ENCODE peak calls at places on chromosomes 1 and 21, in seven cellular contexts. One of them, this sample, is unnamed.

GRCh38 chr1:55071477-55071876 is 32.1 kb downstream of the PCSK9 start:
- DNase-seq in K562: peak
- DNase-seq in GM23338: peak
- DNase-seq in HCT116: no peak
- DNase-seq in HepG2: peak
- DNase-seq in GM12878: no peak
- DNase-seq in Panc1: peak
- DNase-seq in this sample: peak

GRCh38 chr21:34693192-34693810 is 24.5 kb downstream of the CLIC6 start:
- DNase-seq in Panc1: peak
- DNase-seq in HepG2: peak
- DNase-seq in K562: peak
- DNase-seq in HCT116: peak
- DNase-seq in GM12878: no peak
- DNase-seq in GM23338: peak
- DNase-seq in this sample: no peak

GRCh38 chr1:232508161-232508661 is 121.7 kb downstream of the SIPA1L2 start:
- DNase-seq in K562: no peak
- DNase-seq in Panc1: no peak
- DNase-seq in GM23338: peak
- DNase-seq in HepG2: no peak
- DNase-seq in HCT116: no peak
- DNase-seq in GM12878: no peak
- DNase-seq in this sample: no peak

GRCh38 chr1:228004331-228004871 is 2.4 kb upstream of the WNT3A start:
- DNase-seq in Panc1: peak
- DNase-seq in GM12878: no peak
- DNase-seq in GM23338: peak
- DNase-seq in K562: peak
- DNase-seq in HCT116: peak
- DNase-seq in HepG2: peak
- DNase-seq in this sample: peak

GRCh38 chr1:71785470-71785869 is 496.9 kb downstream of the NEGR1 start:
- DNase-seq in Panc1: no peak
- DNase-seq in HepG2: no peak
- DNase-seq in GM23338: no peak
- DNase-seq in GM12878: no peak
- DNase-seq in HCT116: no peak
- DNase-seq in K562: no peak
- DNase-seq in this sample: no peak

GRCh38 chr1:61392417-61393242 is 310.3 kb downstream of the NFIA start:
- DNase-seq in Panc1: no peak
- DNase-seq in GM12878: no peak
- DNase-seq in GM23338: peak
- DNase-seq in HepG2: no peak
- DNase-seq in K562: peak
- DNase-seq in HCT116: no peak
- DNase-seq in this sample: no peak

GRCh38 chr1:106957795-106958194 is 98.7 kb upstream of the PRMT6 start:
- DNase-seq in GM12878: no peak
- DNase-seq in Panc1: no peak
- DNase-seq in HepG2: no peak
- DNase-seq in K562: no peak
- DNase-seq in HCT116: no peak
- DNase-seq in GM23338: peak
- DNase-seq in this sample: no peak

GRCh38 chr1:237139732-237140131 is 97.7 kb downstream of the RYR2 start:
- DNase-seq in GM23338: no peak
- DNase-seq in Panc1: no peak
- DNase-seq in HepG2: no peak
- DNase-seq in K562: no peak
- DNase-seq in HCT116: no peak
- DNase-seq in GM12878: no peak
- DNase-seq in this sample: no peak

GRCh38 chr1:84370831-84371394 is 27.4 kb upstream of the DNASE2B start:
- DNase-seq in HepG2: no peak
- DNase-seq in GM23338: no peak
- DNase-seq in Panc1: no peak
- DNase-seq in K562: no peak
- DNase-seq in GM12878: no peak
- DNase-seq in HCT116: no peak
- DNase-seq in this sample: no peak

GRCh38 chr1:21909787-21910503 is 27.2 kb downstream of the HSPG2 start:
- DNase-seq in Panc1: no peak
- DNase-seq in GM12878: peak
- DNase-seq in HCT116: no peak
- DNase-seq in K562: peak
- DNase-seq in GM23338: peak
- DNase-seq in HepG2: no peak
- DNase-seq in this sample: peak

GRCh38 chr1:16183765-16184556 is 28.1 kb upstream of the EPHA2 start:
- DNase-seq in GM23338: no peak
- DNase-seq in HepG2: no peak
- DNase-seq in Panc1: no peak
- DNase-seq in GM12878: no peak
- DNase-seq in K562: no peak
- DNase-seq in HCT116: no peak
- DNase-seq in this sample: no peak

GRCh38 chr1:161096514-161096913 is 1.6 kb upstream of the KLHDC9 start:
- DNase-seq in GM12878: no peak
- DNase-seq in Panc1: no peak
- DNase-seq in GM23338: no peak
- DNase-seq in K562: no peak
- DNase-seq in HepG2: no peak
- DNase-seq in HCT116: no peak
- DNase-seq in this sample: no peak

GRCh38 chr1:153404768-153405167 is 11.6 kb upstream of the S100A7A start:
- DNase-seq in Panc1: peak
- DNase-seq in K562: peak
- DNase-seq in HepG2: peak
- DNase-seq in HCT116: peak
- DNase-seq in GM23338: peak
- DNase-seq in GM12878: no peak
- DNase-seq in this sample: peak

GRCh38 chr1:172449585-172450523 is 6.0 kb upstream of the PIGC start:
- DNase-seq in HCT116: peak
- DNase-seq in GM23338: peak
- DNase-seq in K562: peak
- DNase-seq in GM12878: no peak
- DNase-seq in Panc1: peak
- DNase-seq in HepG2: peak
- DNase-seq in this sample: peak
- TF ChIP-seq REST in HCT116: no peak
- TF ChIP-seq REST in GM23338: no peak
- TF ChIP-seq REST in K562: no peak
- TF ChIP-seq REST in GM12878: no peak
- TF ChIP-seq REST in Panc1: no peak
- TF ChIP-seq REST in HepG2: no peak
- TF ChIP-seq REST in this sample: no peak

GRCh38 chr1:183470147-183470960 is 1.9 kb upstream of the SMG7 start:
- DNase-seq in GM23338: peak
- DNase-seq in GM12878: peak
- DNase-seq in K562: peak
- DNase-seq in Panc1: peak
- DNase-seq in HepG2: peak
- DNase-seq in HCT116: peak
- DNase-seq in this sample: peak
- TF ChIP-seq POLR2AphosphoS5 in GM23338: peak
- TF ChIP-seq POLR2AphosphoS5 in GM12878: no peak
- TF ChIP-seq POLR2AphosphoS5 in K562: peak
- TF ChIP-seq POLR2AphosphoS5 in Panc1: peak
- TF ChIP-seq POLR2AphosphoS5 in HepG2: peak
- TF ChIP-seq POLR2AphosphoS5 in HCT116: peak
- TF ChIP-seq POLR2AphosphoS5 in this sample: peak

GRCh38 chr1:37697090-37697489 is 4.8 kb downstream of the CDCA8 start:
- DNase-seq in HepG2: no peak
- DNase-seq in GM23338: no peak
- DNase-seq in HCT116: no peak
- DNase-seq in GM12878: no peak
- DNase-seq in K562: no peak
- DNase-seq in Panc1: no peak
- DNase-seq in this sample: no peak

GRCh38 chr1:37692078-37692833 is at the start of gene CDCA8:
- DNase-seq in HepG2: peak
- DNase-seq in GM12878: peak
- DNase-seq in HCT116: peak
- DNase-seq in K562: peak
- DNase-seq in Panc1: peak
- DNase-seq in GM23338: peak
- DNase-seq in this sample: peak

GRCh38 chr1:37692834-37693175 is 489 bp downstream of the CDCA8 start:
- DNase-seq in HepG2: no peak
- DNase-seq in GM12878: no peak
- DNase-seq in Panc1: no peak
- DNase-seq in K562: peak
- DNase-seq in HCT116: no peak
- DNase-seq in GM23338: peak
- DNase-seq in this sample: no peak

GRCh38 chr1:37685722-37686121 is 6.6 kb upstream of the CDCA8 start:
- DNase-seq in HepG2: no peak
- DNase-seq in GM12878: no peak
- DNase-seq in K562: no peak
- DNase-seq in HCT116: no peak
- DNase-seq in GM23338: no peak
- DNase-seq in Panc1: no peak
- DNase-seq in this sample: no peak

DNA sequence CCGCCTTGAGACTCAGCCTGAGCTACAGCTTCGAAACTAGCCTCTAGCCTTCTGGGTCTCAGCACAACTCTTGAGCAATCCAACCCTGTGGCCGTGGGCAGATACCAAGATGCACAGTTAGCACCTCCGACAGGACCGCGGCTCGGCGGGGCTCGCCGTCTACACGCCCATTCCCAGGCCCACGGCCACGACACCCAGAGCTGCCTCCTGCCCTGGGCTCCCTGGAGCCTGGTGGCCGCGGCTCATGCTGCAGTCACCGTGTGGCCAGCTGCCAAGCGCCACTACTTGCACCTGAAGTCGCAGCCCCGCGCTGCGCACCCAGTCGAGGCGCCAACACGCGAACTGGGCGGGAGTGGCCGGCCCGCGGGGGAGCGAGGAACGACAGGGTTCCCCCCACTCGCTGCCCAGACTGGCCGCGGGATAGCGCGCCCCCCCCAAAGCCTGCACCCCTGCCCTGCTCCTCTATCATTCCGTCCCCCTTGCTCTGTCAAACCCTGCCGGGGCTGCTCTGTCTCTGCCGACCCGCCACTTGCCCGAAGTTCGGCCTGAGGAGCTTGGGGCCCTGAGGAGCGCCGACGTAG is 729 bp upstream of the CDCA8 start:
- DNase-seq in HCT116: peak
- DNase-seq in Panc1: no peak
- DNase-seq in GM23338: peak
- DNase-seq in K562: peak
- DNase-seq in GM12878: no peak
- DNase-seq in HepG2: peak
- DNase-seq in this sample: peak
- TF ChIP-seq REST in HCT116: no peak
- TF ChIP-seq REST in Panc1: peak
- TF ChIP-seq REST in GM23338: no peak
- TF ChIP-seq REST in K562: no peak
- TF ChIP-seq REST in GM12878: no peak
- TF ChIP-seq REST in HepG2: no peak
- TF ChIP-seq REST in this sample: no peak

DNA sequence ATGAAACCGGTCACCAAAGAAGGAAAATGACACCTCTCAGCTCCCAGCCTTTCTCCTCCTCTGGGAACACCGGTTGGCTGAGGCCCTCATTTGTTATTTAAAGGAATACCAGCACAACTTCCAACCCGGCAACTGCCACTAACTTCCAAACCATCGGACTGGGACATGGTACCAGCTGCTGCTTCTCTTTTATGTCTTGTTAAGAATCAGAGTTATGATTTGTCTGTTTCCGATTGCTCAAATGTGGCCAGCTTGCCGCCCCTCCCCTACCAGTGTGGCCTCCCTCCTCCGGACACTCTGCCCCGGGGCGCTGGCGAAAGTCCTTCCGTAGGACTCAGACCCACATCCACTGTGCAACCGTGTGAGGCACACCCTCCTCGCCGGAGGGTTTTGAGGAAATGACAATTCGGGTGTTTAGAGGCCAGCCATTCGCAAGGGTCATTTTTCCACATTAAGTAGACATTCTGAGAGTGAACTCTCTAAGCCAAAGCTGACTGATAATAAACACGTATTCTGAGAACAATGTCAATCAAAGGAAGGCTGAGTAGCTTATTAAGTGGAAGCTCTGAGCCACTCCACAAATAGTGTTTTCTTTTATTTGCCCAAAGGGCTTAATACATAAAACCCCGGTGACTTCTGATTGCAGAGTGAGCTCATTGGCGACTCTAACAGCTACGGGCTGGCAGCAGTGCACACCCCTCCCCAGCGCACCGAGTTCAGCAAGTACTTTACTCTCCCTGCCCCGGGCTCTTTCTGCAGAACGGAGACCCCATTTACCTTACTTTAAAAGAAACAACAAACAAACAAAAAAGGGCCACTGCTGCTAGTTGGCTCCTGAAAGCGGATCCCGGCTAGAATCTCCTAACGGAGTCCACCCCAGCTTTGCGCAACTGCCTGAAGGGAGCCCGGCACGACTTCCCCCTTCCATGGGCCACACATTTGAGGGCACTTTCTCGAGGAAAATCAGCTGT is 5.4 kb downstream of the RIPK4 start:
- DNase-seq in GM12878: no peak
- DNase-seq in HepG2: peak
- DNase-seq in K562: no peak
- DNase-seq in GM23338: peak
- DNase-seq in Panc1: no peak
- DNase-seq in HCT116: no peak
- DNase-seq in this sample: peak
- TF ChIP-seq POLR2AphosphoS5 in GM12878: no peak
- TF ChIP-seq POLR2AphosphoS5 in HepG2: no peak
- TF ChIP-seq POLR2AphosphoS5 in K562: no peak
- TF ChIP-seq POLR2AphosphoS5 in GM23338: no peak
- TF ChIP-seq POLR2AphosphoS5 in Panc1: no peak
- TF ChIP-seq POLR2AphosphoS5 in HCT116: no peak
- TF ChIP-seq POLR2AphosphoS5 in this sample: no peak

GRCh38 chr1:44784094-44785026 is 3.6 kb downstream of the BEST4 start:
- DNase-seq in K562: no peak
- DNase-seq in Panc1: no peak
- DNase-seq in HepG2: peak
- DNase-seq in GM12878: no peak
- DNase-seq in GM23338: peak
- DNase-seq in HCT116: no peak
- DNase-seq in this sample: no peak
- TF ChIP-seq REST in K562: no peak
- TF ChIP-seq REST in Panc1: no peak
- TF ChIP-seq REST in HepG2: no peak
- TF ChIP-seq REST in GM12878: no peak
- TF ChIP-seq REST in GM23338: no peak
- TF ChIP-seq REST in HCT116: no peak
- TF ChIP-seq REST in this sample: no peak

GRCh38 chr1:32972814-32973428 is 8.3 kb upstream of the RNF19B start:
- DNase-seq in HepG2: no peak
- DNase-seq in GM12878: no peak
- DNase-seq in Panc1: no peak
- DNase-seq in GM23338: peak
- DNase-seq in K562: no peak
- DNase-seq in HCT116: no peak
- DNase-seq in this sample: no peak
- TF ChIP-seq POLR2AphosphoS5 in HepG2: no peak
- TF ChIP-seq POLR2AphosphoS5 in GM12878: no peak
- TF ChIP-seq POLR2AphosphoS5 in Panc1: no peak
- TF ChIP-seq POLR2AphosphoS5 in GM23338: peak
- TF ChIP-seq POLR2AphosphoS5 in K562: no peak
- TF ChIP-seq POLR2AphosphoS5 in HCT116: no peak
- TF ChIP-seq POLR2AphosphoS5 in this sample: no peak